ENCODE peak calls at places on chromosomes 16 and 17, in four cellular contexts. G is hippocampal formation; A is stimulated activated CD4-positive, alpha-beta T cell treated with anti-CD3 and anti-CD28 coated beads, Interleukin-1b, Interleukin-23, amount 100 ng/mL, for 1 hour; Z is ascending aorta. D is an unnamed sample.

GRCh38 chr17:58311429-58311894 is 17.1 kb downstream of the TSPOAP1 start:
- DNase-seq in G (no peak), A (no peak), Z (no peak), D (no peak)

GRCh38 chr17:64356304-64356686 is 34.4 kb downstream of the PECAM1 start:
- DNase-seq in G (no peak), A (no peak), Z (no peak), D (no peak)

GRCh38 chr17:76232342-76232741 is 8.0 kb downstream of the RNF157 start:
- DNase-seq in A (no peak), G (no peak), Z (no peak), D (no peak)

GRCh38 chr16:81185416-81185815 is 53.1 kb upstream of the BCO1 start:
- DNase-seq in Z (no peak), G (peak), A (no peak), D (peak)

GRCh38 chr17:78337244-78338109 is 22.4 kb downstream of the SOCS3 start:
- DNase-seq in G (no peak), A (no peak), Z (no peak), D (no peak)

GRCh38 chr17:21300601-21301571 is 16.4 kb downstream of the MAP2K3 start:
- DNase-seq in Z (no peak), A (no peak), G (no peak), D (no peak)

GRCh38 chr17:38910325-38910724 is 15.1 kb upstream of the LASP1NB start:
- DNase-seq in Z (no peak), G (no peak), A (no peak), D (no peak)

GRCh38 chr17:36463916-36464764 is 22.3 kb upstream of the ZNHIT3 start:
- DNase-seq in Z (no peak), G (no peak), A (no peak), D (no peak)

GRCh38 chr16:15054357-15055140 is 1.3 kb downstream of the NTAN1 start:
- DNase-seq in G (no peak), A (no peak), Z (no peak), D (no peak)

GRCh38 chr17:18117533-18117932 is 9.0 kb downstream of the MYO15A start:
- DNase-seq in Z (no peak), A (no peak), G (no peak), D (no peak)

GRCh38 chr16:49528035-49528434 is 154.4 kb downstream of the C16orf78 start:
- DNase-seq in Z (no peak), G (no peak), A (no peak), D (no peak)

GRCh38 chr17:65049085-65049756 is 7.3 kb downstream of the GNA13 start:
- DNase-seq in G (no peak), A (no peak), Z (no peak), D (no peak)

GRCh38 chr17:1714488-1714979 is 4.4 kb upstream of the TLCD2 start:
- DNase-seq in G (peak), Z (peak), A (no peak), D (peak)

GRCh38 chr17:6240001-6240400 is 169.8 kb downstream of the WSCD1 start:
- DNase-seq in A (no peak), Z (no peak), G (no peak), D (no peak)

GRCh38 chr17:52157161-52157560 is 1.4 kb downstream of the CA10 start:
- DNase-seq in G (no peak), Z (no peak), A (no peak), D (no peak)